ENCODE peak calls at places on chromosomes 12 and 14, in nine cellular contexts. C, P, Q, T, L, U, K, D and A are unnamed samples.

GRCh38 chr14:60087664-60088063 is 4.1 kb upstream of the PCNX4 start:
- DNase-seq in C (no peak), T (no peak), D (peak), L (no peak), P (peak), K (no peak), U (no peak), Q (no peak), A (no peak)

GRCh38 chr14:20820063-20820904 is 17.6 kb upstream of the RNASE1 start:
- DNase-seq in Q (no peak), C (no peak), K (no peak), U (no peak), D (peak), T (no peak), P (peak), L (no peak), A (no peak)

GRCh38 chr14:60189923-60190840 is 25.0 kb upstream of the DHRS7 start:
- DNase-seq in L (no peak), U (no peak), D (no peak), P (no peak), T (no peak), C (no peak), K (no peak), Q (no peak), A (no peak)

GRCh38 chr14:102015771-102016170 is 51.4 kb downstream of the DYNC1H1 start:
- DNase-seq in L (no peak), D (no peak), K (no peak), T (no peak), U (no peak), C (no peak), Q (no peak), P (no peak), A (no peak)

GRCh38 chr14:94320243-94320642 is 2.9 kb downstream of the SERPINA6 start:
- DNase-seq in Q (peak), P (no peak), L (no peak), K (no peak), T (no peak), D (no peak), U (no peak), C (no peak), A (no peak)

GRCh38 chr14:98014851-98015615 is 1217.9 kb downstream of the VRK1 start:
- DNase-seq in C (no peak), K (no peak), L (no peak), D (no peak), T (no peak), U (no peak), Q (no peak), P (no peak), A (no peak)

GRCh38 chr14:76929927-76930326 is 98.6 kb downstream of the IRF2BPL start:
- DNase-seq in L (no peak), C (peak), P (peak), U (no peak), D (peak), Q (peak), K (peak), T (no peak), A (no peak)

GRCh38 chr14:64707661-64708060 is 3.4 kb downstream of the PLEKHG3 start:
- DNase-seq in K (no peak), L (peak), Q (no peak), U (no peak), P (peak), D (no peak), T (no peak), C (no peak), A (no peak)

GRCh38 chr12:203462-204260 is 10.3 kb downstream of the SLC6A12 start:
- DNase-seq in K (peak), L (no peak), P (no peak), U (no peak), Q (peak), T (no peak), C (no peak), D (no peak), A (no peak)

GRCh38 chr12:3551386-3551785 is 60.4 kb downstream of the PRMT8 start:
- DNase-seq in C (no peak), K (peak), Q (no peak), P (no peak), U (no peak), L (no peak), D (peak), T (peak), A (no peak)

GRCh38 chr12:57016348-57016747 is at the start of gene TAC3:
- DNase-seq in D (peak), K (no peak), L (no peak), C (no peak), P (peak), Q (no peak), T (no peak), U (no peak), A (no peak)

GRCh38 chr14:61376314-61376713 is 54.9 kb downstream of the PRKCH start:
- DNase-seq in U (no peak), L (no peak), K (no peak), Q (no peak), D (peak), P (no peak), T (no peak), C (no peak), A (no peak)

GRCh38 chr12:54159549-54159948 is 29.2 kb downstream of the SMUG1 start:
- DNase-seq in P (no peak), U (no peak), Q (no peak), C (no peak), T (no peak), L (no peak), D (no peak), K (no peak), A (no peak)

GRCh38 chr12:42097971-42098370 is 46.7 kb downstream of the GXYLT1 start:
- DNase-seq in T (no peak), K (no peak), L (peak), Q (no peak), D (peak), U (peak), P (no peak), C (no peak), A (no peak)

GRCh38 chr12:24152270-24152669 is 202.8 kb upstream of the SOX5 start:
- DNase-seq in C (no peak), Q (no peak), T (no peak), P (peak), D (peak), L (no peak), K (no peak), U (no peak), A (no peak)

GRCh38 chr14:104442107-104442551 is 137.4 kb upstream of the C14orf180 start:
- DNase-seq in K (no peak), P (no peak), C (no peak), T (peak), U (no peak), L (no peak), D (no peak), Q (no peak), A (no peak)

GRCh38 chr12:49930515-49931288 is 19.8 kb upstream of the AQP2 start:
- DNase-seq in D (no peak), P (no peak), Q (no peak), K (no peak), U (no peak), T (no peak), L (peak), C (no peak), A (no peak)

GRCh38 chr14:50605776-50606175 is 45.8 kb downstream of the ATL1 start:
- DNase-seq in L (no peak), P (no peak), Q (no peak), T (no peak), K (no peak), C (no peak), U (no peak), D (no peak), A (peak)

GRCh38 chr14:104143521-104144452 is 5.4 kb downstream of the KIF26A start:
- DNase-seq in L (no peak), C (no peak), P (no peak), D (no peak), U (no peak), T (peak), K (no peak), Q (no peak), A (no peak)

GRCh38 chr14:103690332-103690731 is 24.9 kb downstream of the XRCC3 start:
- DNase-seq in T (no peak), P (no peak), K (no peak), U (no peak), D (no peak), L (no peak), C (no peak), Q (no peak), A (no peak)

GRCh38 chr12:123062682-123063426 is 82.4 kb downstream of the ARL6IP4 start:
- DNase-seq in U (no peak), T (no peak), Q (peak), D (peak), P (no peak), C (no peak), L (peak), K (no peak), A (peak)

GRCh38 chr14:22434030-22434429 is 155.0 kb downstream of the DAD1 start:
- DNase-seq in C (no peak), P (peak), Q (peak), L (no peak), T (no peak), D (peak), U (no peak), K (no peak), A (no peak)

GRCh38 chr12:34296143-34297041 is 274.1 kb downstream of the ALG10 start:
- DNase-seq in L (no peak), D (no peak), C (no peak), Q (no peak), T (no peak), P (no peak), U (no peak), K (no peak), A (no peak)

GRCh38 chr12:11705010-11705409 is 55.5 kb downstream of the ETV6 start:
- DNase-seq in T (no peak), P (no peak), C (no peak), L (peak), K (no peak), Q (no peak), U (no peak), D (no peak), A (no peak)

GRCh38 chr14:77490347-77490986 is 8.1 kb downstream of the ISM2 start:
- DNase-seq in D (no peak), T (no peak), K (no peak), U (no peak), L (no peak), Q (no peak), P (no peak), C (no peak), A (no peak)

GRCh38 chr12:103326190-103326589 is 169.6 kb downstream of the C12orf42 start:
- DNase-seq in P (peak), D (peak), T (no peak), L (no peak), U (peak), C (no peak), Q (peak), K (no peak), A (peak)

GRCh38 chr14:54792288-54792687 is 110.3 kb downstream of the GCH1 start:
- DNase-seq in L (no peak), P (no peak), Q (no peak), C (no peak), U (no peak), D (no peak), K (no peak), T (no peak), A (no peak)